ENCODE peak calls at places on chromosomes 12 and 14, in nine cellular contexts. G is stimulated activated effector memory CD8-positive, alpha-beta T cell treated with anti-CD3 and anti-CD28 coated beads, Interleukin-12 subunit alpha, Interleukin-12 subunit beta, amount 100 ng/mL, for 72 hours; X is gastroesophageal sphincter; S is HCT116; K is Right ventricle myocardium superior; D is T-cell; R is CD8-positive, alpha-beta T cell; M is activated CD8-positive, alpha-beta T cell treated with anti-CD3 and anti-CD28 coated beads, Interleukin-2, amount 10 ng/mL, durations not matched to agents 7 days and 5 days; L is upper lobe of right lung. H is an unnamed sample.
A peak's percentile ranks its signal among the peaks of the same experiment; 100 is the strongest.

GRCh38 chr12:67669217-67669924 is 20.8 kb downstream of the DYRK2 start:
- ATAC-seq in M (peak; percentile 73), L (no peak), X (no peak), R (peak; percentile 56), D (no peak), G (peak; percentile 84), K (no peak), S (no peak), H (no peak)

GRCh38 chr12:113802000-113802749 is 163.9 kb downstream of the RBM19 start:
- ATAC-seq in S (peak; percentile 42), L (no peak), R (no peak), M (no peak), K (no peak), G (no peak), X (no peak), D (no peak), H (no peak)

GRCh38 chr12:25328082-25328712 is 77.5 kb upstream of the KRAS start:
- ATAC-seq in R (no peak), X (no peak), S (no peak), G (no peak), M (no peak), D (no peak), L (no peak), K (no peak), H (no peak)

GRCh38 chr14:24430143-24430681 is 458 bp downstream of the KHNYN start:
- ATAC-seq in L (peak; percentile 86), K (peak; percentile 88), M (peak; percentile 74), G (peak; percentile 78), R (peak; percentile 47), D (peak; percentile 47), S (peak; percentile 82), X (peak; percentile 92), H (peak; percentile 84)

GRCh38 chr14:21846227-21846885 is 172.7 kb upstream of the OR4E1 start:
- ATAC-seq in R (peak; percentile 83), S (peak; percentile 88), L (peak; percentile 81), X (no peak), K (no peak), M (peak; percentile 83), D (peak; percentile 81), G (peak; percentile 87), H (no peak)

GRCh38 chr12:84276215-84276614 is 636.4 kb downstream of the SLC6A15 start:
- ATAC-seq in S (no peak), G (no peak), X (no peak), R (no peak), D (no peak), M (no peak), L (no peak), K (no peak), H (no peak)

GRCh38 chr14:31263485-31264133 is 56.0 kb upstream of the HECTD1 start:
- ATAC-seq in L (peak; percentile 81), X (peak; percentile 91), R (no peak), M (no peak), G (no peak), S (peak; percentile 98), D (no peak), K (peak; percentile 89), H (no peak)

GRCh38 chr12:52221912-52222457 is 11.1 kb upstream of the KRT7 start:
- ATAC-seq in D (peak; percentile 32), S (peak; percentile 83), K (peak; percentile 34), X (no peak), M (peak; percentile 87), L (peak; percentile 76), R (no peak), G (peak; percentile 96), H (peak; percentile 41)

GRCh38 chr14:81176224-81176623 is 44.5 kb downstream of the GTF2A1 start:
- ATAC-seq in M (no peak), R (no peak), D (no peak), G (no peak), K (peak; percentile 59), X (no peak), L (peak; percentile 87), S (no peak), H (no peak)

GRCh38 chr14:105490318-105490571 is 801 bp upstream of the TEDC1 start:
- ATAC-seq in S (peak; percentile 0), M (no peak), D (peak; percentile 3), K (peak; percentile 1), R (peak; percentile 0), L (no peak), X (peak; percentile 4), G (peak; percentile 1), H (peak; percentile 0)

GRCh38 chr12:47590771-47591368 is 115.0 kb downstream of the RPAP3 start:
- ATAC-seq in K (peak; percentile 81), X (peak; percentile 31), R (no peak), L (no peak), G (no peak), M (no peak), S (no peak), D (no peak), H (no peak)

GRCh38 chr12:106841471-106842302 is 67.2 kb downstream of the RIC8B start:
- ATAC-seq in K (peak; percentile 86), M (no peak), G (peak; percentile 56), R (peak; percentile 46), X (peak; percentile 28), D (peak; percentile 51), S (peak; percentile 82), L (peak; percentile 74), H (no peak)